ENCODE peak calls at places on chromosome 14, in eight cellular contexts. P is upper lobe of right lung, C is MCF 10A, L is fibroblast of mammary gland, Z is keratinocyte, T is psoas muscle, R is pancreas, I is cardiac fibroblast. O is an unnamed sample.

GRCh38 chr14:24978862-24979724 is 70.9 kb downstream of the STXBP6 start:
- DNase-seq in I (no peak), Z (no peak), C (no peak), L (no peak), R (no peak), T (no peak), P (no peak), O (peak; percentile 23)

GRCh38 chr14:99347561-99347960 is 75.6 kb upstream of the BCL11B start:
- DNase-seq in P (peak; percentile 21), I (no peak), R (no peak), L (no peak), C (no peak), T (no peak), Z (no peak), O (no peak)

GRCh38 chr14:69190191-69190590 is 1.1 kb upstream of the EXD2 start:
- DNase-seq in Z (no peak), C (no peak), R (no peak), I (no peak), T (no peak), P (no peak), L (no peak), O (no peak)

GRCh38 chr14:90850487-90850886 is 34.3 kb upstream of the TTC7B start:
- DNase-seq in I (peak; percentile 58), Z (peak; percentile 42), P (no peak), C (peak; percentile 58), R (no peak), L (no peak), T (no peak), O (no peak)

GRCh38 chr14:58942516-58942915 is 246.0 kb upstream of the DAAM1 start:
- DNase-seq in T (no peak), Z (no peak), I (peak; percentile 8), P (no peak), C (no peak), L (peak; percentile 8), R (no peak), O (no peak)

GRCh38 chr14:75198291-75198933 is 22.0 kb upstream of the TMED10 start:
- DNase-seq in T (peak; percentile 69), C (no peak), L (no peak), R (peak; percentile 78), I (peak; percentile 65), P (no peak), Z (no peak), O (no peak)

GRCh38 chr14:58098507-58098906 is 53.5 kb downstream of the ARMH4 start:
- DNase-seq in P (no peak), Z (no peak), R (no peak), C (no peak), I (no peak), T (no peak), L (no peak), O (no peak)

GRCh38 chr14:102930753-102931579 is 8.5 kb downstream of the AMN start:
- DNase-seq in C (peak; percentile 65), L (peak; percentile 47), T (peak; percentile 43), I (no peak), Z (no peak), R (no peak), P (no peak), O (no peak)

GRCh38 chr14:100030441-100031153 is 34.6 kb upstream of the EVL start:
- DNase-seq in Z (no peak), C (peak; percentile 81), P (no peak), T (no peak), L (peak; percentile 97), R (peak; percentile 13), I (peak; percentile 90), O (no peak)

GRCh38 chr14:101363261-101363555 is 198.1 kb upstream of the DIO3 start:
- DNase-seq in Z (no peak), C (no peak), P (no peak), T (no peak), R (no peak), L (no peak), I (no peak), O (no peak)

GRCh38 chr14:22336031-22336430 is 253.0 kb downstream of the DAD1 start:
- DNase-seq in R (no peak), C (no peak), T (no peak), Z (no peak), I (no peak), L (no peak), P (no peak), O (no peak)

GRCh38 chr14:52563120-52563519 is 10.5 kb downstream of the GPR137C start:
- DNase-seq in T (no peak), C (peak; percentile 38), R (no peak), P (no peak), L (peak; percentile 83), Z (no peak), I (no peak), O (no peak)

GRCh38 chr14:92599786-92600185 is 86.2 kb downstream of the RIN3 start:
- DNase-seq in T (no peak), R (no peak), L (peak; percentile 36), Z (no peak), I (no peak), C (no peak), P (no peak), O (no peak)

GRCh38 chr14:104980601-104981531 is 2.7 kb upstream of the AHNAK2 start:
- DNase-seq in P (no peak), T (peak; percentile 54), Z (no peak), L (no peak), C (no peak), R (peak; percentile 28), I (no peak), O (no peak)

GRCh38 chr14:78606111-78606510 is 435.9 kb downstream of the NRXN3 start:
- DNase-seq in R (no peak), L (peak; percentile 91), Z (no peak), P (no peak), I (peak; percentile 59), C (no peak), T (no peak), O (no peak)

GRCh38 chr14:58738189-58738836 is 100.6 kb downstream of the DACT1 start:
- DNase-seq in T (no peak), Z (peak; percentile 26), I (peak; percentile 51), R (no peak), C (peak; percentile 63), P (no peak), L (peak; percentile 93), O (no peak)

GRCh38 chr14:37563189-37563588 is 31.9 kb downstream of the FOXA1 start:
- DNase-seq in R (no peak), C (no peak), P (no peak), T (no peak), Z (no peak), L (no peak), I (no peak), O (no peak)

GRCh38 chr14:37571391-37571790 is 23.7 kb downstream of the FOXA1 start:
- DNase-seq in T (no peak), L (no peak), Z (no peak), C (no peak), I (no peak), P (no peak), R (no peak), O (no peak)

GRCh38 chr14:37566811-37567371 is 28.2 kb downstream of the FOXA1 start:
- DNase-seq in C (peak; percentile 48), L (no peak), R (no peak), P (no peak), T (no peak), Z (no peak), I (peak; percentile 33), O (no peak)

GRCh38 chr14:37569729-37570128 is 25.3 kb downstream of the FOXA1 start:
- DNase-seq in T (no peak), L (no peak), P (no peak), R (no peak), I (no peak), C (no peak), Z (no peak), O (no peak)

GRCh38 chr14:37565550-37565949 is 29.5 kb downstream of the FOXA1 start:
- DNase-seq in R (no peak), L (no peak), Z (no peak), P (no peak), I (no peak), T (no peak), C (no peak), O (no peak)
- TF ChIP-seq CTCF in R (no peak), L (peak; percentile 21), Z (no peak), P (peak; percentile 28), I (peak; percentile 12), T (no peak), C (no peak), O (no peak)

GRCh38 chr14:72173038-72173720 is 240.9 kb downstream of the RGS6 start:
- DNase-seq in T (no peak), C (no peak), R (no peak), I (no peak), Z (no peak), L (no peak), P (no peak), O (no peak)
- TF ChIP-seq CTCF in T (no peak), C (no peak), R (no peak), I (no peak), Z (no peak), L (no peak), P (no peak), O (no peak)

DNA sequence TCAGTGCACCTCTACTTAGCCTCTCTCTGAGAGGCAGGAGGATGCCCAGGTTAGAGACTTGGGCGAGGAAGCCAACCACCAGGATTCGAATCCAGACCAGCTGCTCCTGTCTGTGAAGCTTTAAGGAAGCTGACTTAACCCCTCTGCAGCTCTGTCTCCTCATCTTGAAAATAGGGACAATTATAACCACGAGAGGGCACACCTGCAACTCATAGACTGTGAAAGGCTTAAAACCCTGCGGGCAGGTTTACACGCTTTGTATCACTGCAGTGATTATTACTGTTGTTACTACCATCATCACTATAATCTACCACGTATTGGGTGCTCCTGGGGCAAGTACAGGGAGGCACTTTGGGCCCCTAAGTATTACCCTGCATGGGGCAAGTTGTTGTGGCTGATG is 379.8 kb downstream of the VRK1 start:
- DNase-seq in C (peak; percentile 77), Z (peak; percentile 35), R (no peak), T (no peak), P (no peak), I (no peak), L (peak; percentile 16), O (no peak)
- TF ChIP-seq CTCF in C (peak; percentile 49), Z (peak; percentile 58), R (no peak), T (no peak), P (peak; percentile 11), I (no peak), L (peak; percentile 7), O (no peak)

GRCh38 chr14:64296561-64296960 is 2.4 kb upstream of the ESR2 start:
- DNase-seq in P (no peak), T (no peak), Z (no peak), I (peak; percentile 44), C (peak; percentile 45), L (peak; percentile 57), R (no peak), O (no peak)

GRCh38 chr14:64294672-64295413 is 672 bp upstream of the ESR2 start:
- DNase-seq in P (peak; percentile 93), C (peak; percentile 54), R (peak; percentile 84), L (peak; percentile 56), Z (no peak), I (peak; percentile 62), T (peak; percentile 87), O (peak; percentile 90)

GRCh38 chr14:64292197-64292596 is 2.0 kb downstream of the ESR2 start:
- DNase-seq in R (no peak), I (no peak), Z (no peak), C (no peak), T (no peak), P (no peak), L (no peak), O (no peak)

GRCh38 chr14:64289571-64289970 is 4.6 kb downstream of the ESR2 start:
- DNase-seq in C (no peak), L (no peak), R (no peak), Z (no peak), T (no peak), I (peak; percentile 14), P (no peak), O (no peak)

GRCh38 chr14:64293976-64294671 is at the start of gene ESR2:
- DNase-seq in L (peak; percentile 37), Z (no peak), P (peak; percentile 65), I (peak; percentile 44), R (peak; percentile 26), C (no peak), T (peak; percentile 56), O (peak; percentile 64)
- TF ChIP-seq CTCF in L (peak; percentile 29), Z (peak; percentile 18), P (no peak), I (peak; percentile 55), R (no peak), C (no peak), T (peak; percentile 5), O (peak; percentile 15)

O was measured in GM20000.